ENCODE peak calls at places on chromosomes 12 and 14, in seven cellular contexts. S, D, T, O, U, N and G are unnamed samples.

GRCh38 chr12:131114942-131115584 is 161.4 kb downstream of the ADGRD1 start:
- DNase-seq in S (no peak), D (no peak), T (no peak), O (no peak), U (no peak), N (no peak), G (no peak)

GRCh38 chr12:72677187-72677586 is 405.0 kb downstream of the TRHDE start:
- DNase-seq in S (no peak), D (no peak), T (no peak), O (no peak), U (no peak), N (no peak), G (no peak)

GRCh38 chr12:20368653-20369163 is 371 bp downstream of the PDE3A start:
- DNase-seq in S (no peak), D (no peak), T (no peak), O (no peak), U (peak), N (no peak), G (no peak)

GRCh38 chr12:32671930-32672785 is 6.9 kb upstream of the DNM1L start:
- DNase-seq in S (peak), D (peak), T (no peak), O (no peak), U (peak), N (peak), G (peak)

GRCh38 chr14:75832621-75833297 is 149.0 kb downstream of the TGFB3 start:
- DNase-seq in S (no peak), D (no peak), T (no peak), O (no peak), U (no peak), N (peak), G (no peak)

GRCh38 chr14:104731249-104731924 is 7.4 kb downstream of the ADSS1 start:
- DNase-seq in S (peak), D (no peak), T (no peak), O (no peak), U (peak), N (peak), G (no peak)

GRCh38 chr14:73758392-73759182 is 44.4 kb upstream of the PNMA1 start:
- DNase-seq in S (peak), D (peak), T (no peak), O (no peak), U (peak), N (peak), G (peak)

GRCh38 chr12:24256636-24257150 is 307.2 kb upstream of the SOX5 start:
- DNase-seq in S (no peak), D (no peak), T (no peak), O (no peak), U (no peak), N (no peak), G (no peak)

GRCh38 chr12:57430117-57430930 is 519 bp downstream of the R3HDM2 start:
- DNase-seq in S (no peak), D (no peak), T (no peak), O (no peak), U (no peak), N (peak), G (peak)

GRCh38 chr12:104230304-104230703 is 14.7 kb downstream of the TXNRD1 start:
- DNase-seq in S (no peak), D (no peak), T (no peak), O (no peak), U (no peak), N (no peak), G (no peak)

GRCh38 chr14:81211844-81212243 is 8.9 kb downstream of the GTF2A1 start:
- DNase-seq in S (peak), D (no peak), T (no peak), O (no peak), U (peak), N (no peak), G (peak)

GRCh38 chr12:68374315-68374982 is 42.3 kb upstream of the MDM1 start:
- DNase-seq in S (no peak), D (no peak), T (peak), O (no peak), U (no peak), N (no peak), G (peak)

GRCh38 chr12:76552343-76552938 is 7.1 kb downstream of the OSBPL8 start:
- DNase-seq in S (no peak), D (no peak), T (no peak), O (no peak), U (no peak), N (no peak), G (no peak)

GRCh38 chr12:9041321-9041720 is 52.0 kb downstream of the KLRG1 start:
- DNase-seq in S (no peak), D (no peak), T (no peak), O (no peak), U (no peak), N (no peak), G (no peak)

GRCh38 chr12:27751386-27752047 is 28.5 kb upstream of the KLHL42 start:
- DNase-seq in S (no peak), D (peak), T (no peak), O (no peak), U (no peak), N (no peak), G (no peak)

GRCh38 chr12:28104338-28104737 is 85.9 kb upstream of the CCDC91 start:
- DNase-seq in S (no peak), D (no peak), T (no peak), O (no peak), U (no peak), N (no peak), G (no peak)

GRCh38 chr14:23160924-23161522 is 22.4 kb downstream of the SLC7A8 start:
- DNase-seq in S (no peak), D (no peak), T (no peak), O (no peak), U (no peak), N (peak), G (peak)

GRCh38 chr12:113802966-113803828 is 162.9 kb downstream of the RBM19 start:
- DNase-seq in S (no peak), D (no peak), T (no peak), O (no peak), U (no peak), N (no peak), G (no peak)

GRCh38 chr14:50769893-50770500 is 61.0 kb downstream of the NIN start:
- DNase-seq in S (no peak), D (no peak), T (no peak), O (no peak), U (no peak), N (no peak), G (no peak)

GRCh38 chr12:105084251-105085250 is at the start of gene ALDH1L2:
- DNase-seq in S (peak), D (peak), T (no peak), O (peak), U (peak), N (peak), G (peak)

GRCh38 chr12:68805592-68806120 is 2.3 kb upstream of the MDM2 start:
- DNase-seq in S (no peak), D (no peak), T (no peak), O (no peak), U (no peak), N (no peak), G (no peak)

GRCh38 chr14:60310086-60310684 is 61.2 kb downstream of the PPM1A start:
- DNase-seq in S (no peak), D (no peak), T (no peak), O (no peak), U (no peak), N (no peak), G (no peak)

GRCh38 chr12:12482959-12483358 is 79.7 kb downstream of the DUSP16 start:
- DNase-seq in S (no peak), D (no peak), T (no peak), O (no peak), U (no peak), N (no peak), G (no peak)

GRCh38 chr14:81927069-81927468 is 393.4 kb upstream of the SEL1L start:
- DNase-seq in S (no peak), D (no peak), T (no peak), O (no peak), U (no peak), N (no peak), G (no peak)

GRCh38 chr12:104280703-104281458 is 22.7 kb upstream of the EID3 start:
- DNase-seq in S (peak), D (peak), T (no peak), O (no peak), U (no peak), N (no peak), G (no peak)

GRCh38 chr12:63154560-63154959 is 3.6 kb upstream of the AVPR1A start:
- DNase-seq in S (no peak), D (no peak), T (no peak), O (no peak), U (no peak), N (no peak), G (no peak)

GRCh38 chr12:63151061-63151897 is at the start of gene AVPR1A:
- DNase-seq in S (no peak), D (no peak), T (no peak), O (no peak), U (peak), N (no peak), G (no peak)

GRCh38 chr12:63150255-63151060 is 543 bp downstream of the AVPR1A start:
- DNase-seq in S (no peak), D (no peak), T (no peak), O (peak), U (peak), N (no peak), G (no peak)

GRCh38 chr12:63149884-63150254 is 1.1 kb downstream of the AVPR1A start:
- DNase-seq in S (no peak), D (no peak), T (no peak), O (no peak), U (peak), N (no peak), G (no peak)

DNA sequence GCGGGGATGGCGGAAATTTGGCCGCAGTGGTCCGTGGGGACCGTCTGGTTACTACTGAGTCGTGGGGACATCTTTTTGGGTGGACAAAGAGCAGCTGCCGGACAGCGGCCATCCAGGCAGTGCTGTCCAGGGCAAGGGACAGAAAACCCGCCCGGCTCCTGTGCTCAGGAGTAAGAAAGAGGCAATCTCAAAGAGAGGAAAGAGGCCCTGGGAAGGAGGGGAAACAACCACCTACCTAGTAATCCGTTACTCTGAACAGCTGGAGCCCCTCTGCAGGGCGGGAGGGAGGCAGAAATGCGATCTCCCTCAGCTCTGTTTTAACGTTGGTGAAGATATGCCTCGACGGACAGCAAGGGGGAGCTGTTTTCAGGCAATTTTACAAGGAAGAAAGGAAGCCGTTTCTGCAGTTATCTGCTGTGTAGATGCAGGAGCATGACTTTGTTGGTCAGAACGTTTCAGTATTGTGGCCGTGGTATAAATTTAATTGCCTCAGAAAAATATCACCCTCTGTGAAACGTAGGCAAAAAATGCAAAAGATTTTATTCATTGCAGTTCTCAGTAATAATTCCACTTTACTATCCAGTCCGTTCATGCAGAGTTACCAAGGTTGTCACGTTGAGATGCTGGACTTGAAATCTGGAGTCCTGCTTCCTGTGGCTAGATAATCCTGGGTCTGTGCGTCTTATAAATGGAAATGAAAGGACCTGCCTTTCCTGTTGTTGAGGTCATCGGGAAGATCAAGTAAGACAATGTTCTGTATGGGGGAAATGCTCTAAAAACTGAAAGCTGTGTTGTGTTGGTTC is 1.1 kb upstream of the AVPR1A start:
- DNase-seq in S (peak), D (peak), T (no peak), O (peak), U (peak), N (peak), G (peak)
- TF ChIP-seq JUND in S (no peak), D (no peak), T (no peak), O (no peak), U (no peak), N (no peak), G (no peak)

GRCh38 chr12:78916845-78917480 is 52.4 kb downstream of the SYT1 start:
- DNase-seq in S (no peak), D (peak), T (no peak), O (no peak), U (no peak), N (no peak), G (no peak)
- TF ChIP-seq JUND in S (no peak), D (peak), T (no peak), O (peak), U (peak), N (no peak), G (no peak)

DNA sequence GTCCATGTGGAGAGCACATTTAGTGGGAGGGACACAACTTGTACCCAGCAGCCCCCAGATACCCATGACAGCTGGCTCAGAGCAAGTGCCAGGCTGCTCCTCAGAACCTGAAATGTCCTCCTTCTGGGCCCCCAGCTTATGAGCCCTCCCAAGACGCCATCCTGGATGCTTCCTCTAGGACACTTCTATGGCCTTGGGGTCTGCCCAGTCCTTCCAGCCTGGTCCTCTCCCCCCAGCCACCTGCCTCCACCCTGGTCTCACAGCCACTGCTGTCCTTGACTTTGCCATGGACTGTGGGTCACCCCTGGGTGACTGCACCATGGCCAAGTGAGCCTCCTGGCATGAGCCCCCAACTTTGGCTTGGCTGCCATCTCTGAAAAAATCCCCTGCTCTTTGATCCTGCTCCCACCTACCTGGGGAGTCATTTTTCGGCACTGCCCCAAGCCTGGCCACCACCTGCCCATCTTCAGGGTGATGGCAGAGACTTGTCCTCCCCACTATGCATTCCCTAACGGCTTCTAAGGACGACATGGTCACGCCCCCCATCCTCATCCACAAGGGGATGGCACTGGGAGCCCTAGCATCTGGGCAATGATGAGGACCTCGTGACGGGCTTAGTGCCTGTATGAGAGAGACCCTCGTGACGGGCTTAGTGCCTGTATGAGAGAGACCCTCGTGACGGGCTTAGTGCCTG is 323.7 kb downstream of the TMEM121 start:
- DNase-seq in S (no peak), D (no peak), T (no peak), O (no peak), U (no peak), N (no peak), G (no peak)
- TF ChIP-seq JUND in S (no peak), D (no peak), T (no peak), O (no peak), U (no peak), N (no peak), G (no peak)

DNA sequence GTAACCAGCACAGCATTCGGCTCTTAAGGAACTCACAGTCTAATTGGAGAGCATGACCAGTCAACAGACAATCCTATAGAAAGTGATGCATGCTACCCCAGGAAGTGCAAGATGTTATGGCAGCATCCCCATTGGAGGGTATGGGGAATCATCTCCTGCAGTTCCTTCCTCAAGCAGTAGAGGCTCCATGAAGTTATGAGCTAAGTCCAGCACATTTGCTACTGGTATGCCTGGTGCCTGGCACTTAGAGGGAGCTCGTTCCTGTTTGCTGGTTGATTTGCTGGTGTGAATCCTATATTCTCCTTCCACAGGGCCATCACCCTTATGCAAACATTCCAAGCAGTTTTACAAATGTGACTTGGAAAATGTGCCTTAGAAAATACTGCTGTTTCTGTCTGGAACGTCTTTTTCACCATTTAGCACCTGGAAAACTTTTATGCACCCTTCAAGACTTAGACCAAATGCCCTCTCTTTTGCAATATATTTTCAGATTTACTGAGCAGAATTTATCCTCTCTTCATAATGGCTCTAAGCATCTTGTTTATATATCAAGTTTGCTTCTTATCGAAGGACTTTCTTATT is 136.1 kb upstream of the WSCD2 start:
- DNase-seq in S (peak), D (peak), T (peak), O (peak), U (peak), N (peak), G (peak)
- TF ChIP-seq JUND in S (no peak), D (no peak), T (no peak), O (no peak), U (no peak), N (no peak), G (no peak)

GRCh38 chr12:122087431-122088180 is 9.1 kb downstream of the MLXIP start:
- DNase-seq in S (no peak), D (no peak), T (no peak), O (no peak), U (no peak), N (no peak), G (no peak)
- TF ChIP-seq JUND in S (no peak), D (no peak), T (no peak), O (no peak), U (no peak), N (no peak), G (no peak)

GRCh38 chr12:109705291-109705690 is 8.3 kb upstream of the FAM222A start:
- DNase-seq in S (no peak), D (no peak), T (no peak), O (no peak), U (no peak), N (no peak), G (no peak)
- TF ChIP-seq JUND in S (no peak), D (no peak), T (no peak), O (no peak), U (no peak), N (no peak), G (no peak)

GRCh38 chr14:67172056-67172455 is 17.2 kb upstream of the GARIN2 start:
- DNase-seq in S (no peak), D (no peak), T (no peak), O (no peak), U (no peak), N (no peak), G (no peak)

GRCh38 chr14:67168110-67168441 is 21.2 kb upstream of the GARIN2 start:
- DNase-seq in S (no peak), D (no peak), T (no peak), O (no peak), U (no peak), N (no peak), G (no peak)

GRCh38 chr14:67166450-67166853 is 22.8 kb upstream of the GARIN2 start:
- DNase-seq in S (no peak), D (peak), T (no peak), O (no peak), U (peak), N (no peak), G (no peak)

GRCh38 chr14:67170706-67171105 is 18.5 kb upstream of the GARIN2 start:
- DNase-seq in S (no peak), D (no peak), T (no peak), O (no peak), U (no peak), N (no peak), G (no peak)

DNA sequence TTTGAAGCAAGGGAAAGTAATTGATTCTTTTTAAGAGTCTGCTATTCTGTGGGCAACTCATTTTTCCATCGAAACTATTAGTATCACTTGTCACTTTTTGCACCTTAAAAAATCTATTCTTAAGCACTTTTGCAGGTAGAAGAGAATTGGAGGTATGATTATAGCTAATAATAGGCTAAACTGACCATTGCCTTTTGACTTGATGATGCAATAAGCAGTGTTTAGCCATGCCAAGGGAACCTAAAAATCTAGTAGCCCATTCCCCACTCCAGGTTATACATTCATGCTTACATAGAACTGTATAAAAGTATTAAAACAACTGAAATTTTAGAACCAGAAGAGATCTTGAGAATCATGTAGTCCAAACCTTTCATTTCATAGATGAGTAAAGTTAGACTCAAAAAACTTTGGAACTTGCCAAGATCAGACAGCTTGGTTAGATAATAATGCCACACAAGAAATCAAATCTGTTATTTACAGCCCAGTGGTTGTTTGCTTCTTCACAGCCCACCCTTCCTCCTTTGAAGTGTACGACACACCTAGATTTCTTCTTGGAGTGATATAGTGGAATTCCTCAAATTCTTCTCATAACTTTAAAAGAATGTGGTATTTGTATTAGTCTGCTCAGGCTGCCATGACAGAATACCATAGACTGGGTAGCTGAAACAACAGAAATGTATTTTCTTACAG is 21.7 kb upstream of the GARIN2 start:
- DNase-seq in S (peak), D (no peak), T (no peak), O (no peak), U (no peak), N (no peak), G (no peak)
- TF ChIP-seq JUND in S (no peak), D (no peak), T (no peak), O (no peak), U (no peak), N (no peak), G (no peak)

DNA sequence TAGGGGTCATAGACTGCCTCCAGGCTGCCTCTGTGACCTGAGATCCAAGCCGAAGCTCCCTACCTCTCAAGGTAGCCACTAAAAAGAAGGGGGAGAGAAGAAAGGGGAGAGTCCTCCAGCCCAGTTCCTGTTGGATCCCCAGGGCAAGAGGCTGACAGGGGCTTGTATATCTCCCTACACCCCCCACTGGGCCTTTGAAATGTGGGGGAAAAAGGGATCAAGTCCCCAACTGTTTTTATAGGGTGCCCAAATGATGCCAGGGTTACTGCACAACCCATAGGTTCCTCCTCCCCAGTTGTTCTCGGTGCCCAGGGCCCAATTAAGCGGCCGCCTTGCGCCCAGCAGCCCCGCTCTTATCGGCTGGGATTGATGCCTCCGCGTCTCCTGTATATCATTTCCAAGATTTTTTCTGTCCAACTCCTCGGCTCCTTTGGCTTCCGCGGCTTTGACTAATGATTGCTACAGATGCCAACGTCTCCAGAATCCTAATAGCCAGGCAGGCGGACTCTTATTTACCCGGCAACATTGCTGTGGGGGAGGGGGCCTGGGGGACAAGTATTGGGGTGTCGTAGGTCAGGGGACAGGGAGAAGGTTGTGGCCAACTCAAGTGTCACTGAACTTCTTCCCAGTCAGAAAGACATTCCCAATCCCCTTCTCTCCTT is 7.6 kb upstream of the HOXC4 start:
- DNase-seq in S (no peak), D (no peak), T (no peak), O (no peak), U (no peak), N (no peak), G (no peak)
- TF ChIP-seq JUND in S (no peak), D (no peak), T (no peak), O (no peak), U (no peak), N (no peak), G (no peak)